ENCODE peak calls at places on chromosomes 3 and 15, in seven cellular contexts. U, Z, Q, V, A, R and H are unnamed samples.

GRCh38 chr3:191131305-191131704 is 67.7 kb upstream of the OSTN start:
- DNase-seq in U (no peak), Z (no peak), A (no peak), V (no peak), R (no peak), Q (no peak), H (no peak)

GRCh38 chr3:39343760-39344159 is 14.3 kb downstream of the CCR8 start:
- DNase-seq in R (no peak), V (no peak), Z (no peak), U (no peak), A (no peak), Q (no peak), H (no peak)

GRCh38 chr3:24550588-24550987 is 55.9 kb upstream of the THRB start:
- DNase-seq in U (no peak), R (peak), Q (no peak), Z (no peak), A (no peak), V (no peak), H (no peak)

GRCh38 chr15:40598126-40598525 is 4.1 kb downstream of the KNL1 start:
- DNase-seq in Q (no peak), A (no peak), U (no peak), R (no peak), Z (no peak), V (no peak), H (no peak)

GRCh38 chr15:100680726-100681125 is 78.3 kb downstream of the ASB7 start:
- DNase-seq in V (no peak), Q (no peak), A (no peak), R (no peak), Z (no peak), U (no peak), H (no peak)

GRCh38 chr3:22908974-22909507 is 294.1 kb upstream of the UBE2E2 start:
- DNase-seq in V (no peak), Z (no peak), U (no peak), R (no peak), Q (no peak), A (no peak), H (no peak)

GRCh38 chr15:56492786-56493555 is 28.0 kb upstream of the MNS1 start:
- DNase-seq in U (no peak), Q (no peak), R (no peak), V (no peak), A (no peak), Z (no peak), H (no peak)

GRCh38 chr3:73772076-73772475 is 147.3 kb upstream of the PDZRN3 start:
- DNase-seq in U (no peak), Z (no peak), V (no peak), Q (no peak), A (no peak), R (peak), H (no peak)

GRCh38 chr15:60782316-60782715 is 303.4 kb upstream of the ICE2 start:
- DNase-seq in V (no peak), A (no peak), R (no peak), U (no peak), Z (no peak), Q (peak), H (no peak)